ENCODE peak calls at places on chromosomes 4 and X, in six cellular contexts. M is esophagus squamous epithelium, O is hypothalamus, S is islet precursor cell, A is AG08395, W is T-cell. D is an unnamed sample.

GRCh38 chrX:50432760-50433377 is 37.8 kb downstream of the DGKK start:
- DNase-seq in S (peak), A (no peak), O (no peak), M (no peak), W (no peak), D (no peak)

GRCh38 chrX:17605676-17606075 is 131.6 kb upstream of the SCML1 start:
- DNase-seq in O (no peak), M (no peak), A (peak), S (no peak), W (no peak), D (no peak)

GRCh38 chr4:122901621-122902020 is 20.8 kb downstream of the NUDT6 start:
- DNase-seq in S (no peak), A (no peak), M (no peak), O (no peak), W (no peak), D (no peak)

GRCh38 chr4:5383191-5383980 is 325.0 kb downstream of the EVC2 start:
- DNase-seq in S (no peak), W (no peak), M (no peak), A (no peak), O (no peak), D (no peak)

GRCh38 chr4:121108557-121108956 is 36.2 kb upstream of the NDNF start:
- DNase-seq in W (no peak), A (no peak), S (no peak), O (no peak), M (no peak), D (no peak)

GRCh38 chr4:85495621-85496020 is 20.7 kb downstream of the ARHGAP24 start:
- DNase-seq in M (no peak), A (no peak), W (no peak), O (no peak), S (no peak), D (no peak)

GRCh38 chr4:62263454-62263853 is 1063.3 kb downstream of the ADGRL3 start:
- DNase-seq in M (no peak), W (no peak), S (no peak), O (no peak), A (no peak), D (no peak)

GRCh38 chrX:150486011-150486410 is 82.4 kb upstream of the MTM1 start:
- DNase-seq in M (no peak), A (peak), W (peak), O (peak), S (peak), D (no peak)

GRCh38 chr4:100299019-100299418 is 108.8 kb upstream of the DDIT4L start:
- DNase-seq in M (no peak), W (no peak), O (no peak), S (peak), A (peak), D (no peak)

GRCh38 chrX:119009071-119009470 is 34.7 kb downstream of the LONRF3 start:
- DNase-seq in O (no peak), W (no peak), A (no peak), M (no peak), S (no peak), D (no peak)

GRCh38 chr4:166165829-166166420 is 292.9 kb downstream of the TLL1 start:
- DNase-seq in S (no peak), A (peak), O (no peak), W (no peak), M (no peak), D (no peak)

GRCh38 chr4:93730251-93730650 is 98.3 kb upstream of the ATOH1 start:
- DNase-seq in S (no peak), W (no peak), O (no peak), A (no peak), M (no peak), D (no peak)

GRCh38 chr4:145732416-145732815 is 52.5 kb downstream of the C4orf51 start:
- DNase-seq in O (no peak), W (no peak), M (no peak), A (no peak), S (peak), D (no peak)

GRCh38 chr4:153081181-153081580 is 123.1 kb upstream of the TRIM2 start:
- DNase-seq in M (no peak), W (no peak), O (no peak), A (no peak), S (no peak), D (no peak)

GRCh38 chr4:123349401-123350190 is 47.0 kb upstream of the SPRY1 start:
- DNase-seq in W (no peak), M (no peak), A (no peak), O (no peak), S (no peak), D (no peak)

GRCh38 chrX:68669094-68669830 is 21.8 kb downstream of the STARD8 start:
- DNase-seq in O (no peak), W (no peak), M (no peak), S (peak), A (no peak), D (no peak)

GRCh38 chr4:10677796-10678497 is 6.6 kb downstream of the CLNK start:
- DNase-seq in A (no peak), O (no peak), M (no peak), W (no peak), S (no peak), D (no peak)

GRCh38 chr4:27003602-27004238 is 143.1 kb downstream of the STIM2 start:
- DNase-seq in M (no peak), W (no peak), O (no peak), A (peak), S (no peak), D (no peak)

GRCh38 chr4:8238515-8239053 is 31.0 kb upstream of the HTRA3 start:
- DNase-seq in M (no peak), A (no peak), O (no peak), S (peak), W (no peak), D (no peak)